ENCODE peak calls at places on chromosomes 6 and 20, in six cellular contexts. C, V, M, R, N and O are unnamed samples.
A peak's percentile ranks its signal among the peaks of the same experiment; 100 is the strongest.

GRCh38 chr20:62243106-62243505 is 4.8 kb downstream of the OSBPL2 start:
- DNase-seq in C (no peak), V (no peak), M (no peak), R (no peak), N (no peak), O (no peak)

GRCh38 chr20:41185013-41185757 is 47.8 kb downstream of the PLCG1 start:
- DNase-seq in C (no peak), V (no peak), M (peak; percentile 23), R (no peak), N (peak; percentile 40), O (no peak)

GRCh38 chr6:107655245-107655644 is 165.3 kb downstream of the SOBP start:
- DNase-seq in C (no peak), V (peak; percentile 54), M (no peak), R (no peak), N (no peak), O (no peak)

GRCh38 chr20:40654876-40655275 is 34.2 kb downstream of the MAFB start:
- DNase-seq in C (peak; percentile 59), V (no peak), M (no peak), R (peak; percentile 2), N (peak; percentile 66), O (no peak)

GRCh38 chr6:126661646-126662045 is 321.7 kb downstream of the CENPW start:
- DNase-seq in C (peak; percentile 45), V (no peak), M (no peak), R (peak; percentile 88), N (no peak), O (no peak)

GRCh38 chr6:22829070-22829469 is 259.7 kb downstream of the HDGFL1 start:
- DNase-seq in C (no peak), V (no peak), M (no peak), R (no peak), N (no peak), O (no peak)

GRCh38 chr6:168037242-168037641 is 39.8 kb downstream of the KIF25 start:
- DNase-seq in C (no peak), V (no peak), M (no peak), R (no peak), N (no peak), O (no peak)

GRCh38 chr20:137668-138131 is 4.7 kb upstream of the DEFB126 start:
- DNase-seq in C (no peak), V (peak; percentile 23), M (no peak), R (no peak), N (no peak), O (no peak)

GRCh38 chr6:93035756-93036155 is 383.6 kb downstream of the EPHA7 start:
- DNase-seq in C (no peak), V (no peak), M (no peak), R (no peak), N (no peak), O (no peak)

GRCh38 chr20:45253260-45253659 is 1.1 kb downstream of the SLPI start:
- DNase-seq in C (no peak), V (no peak), M (peak; percentile 34), R (no peak), N (no peak), O (no peak)

GRCh38 chr6:39791850-39792500 is at the start of gene DAAM2:
- DNase-seq in C (peak; percentile 42), V (peak; percentile 56), M (peak; percentile 64), R (peak; percentile 19), N (no peak), O (no peak)

GRCh38 chr6:137641474-137642077 is 147.4 kb upstream of the OLIG3 start:
- DNase-seq in C (peak; percentile 80), V (peak; percentile 60), M (peak; percentile 77), R (peak; percentile 89), N (peak; percentile 75), O (peak; percentile 55)

DNA sequence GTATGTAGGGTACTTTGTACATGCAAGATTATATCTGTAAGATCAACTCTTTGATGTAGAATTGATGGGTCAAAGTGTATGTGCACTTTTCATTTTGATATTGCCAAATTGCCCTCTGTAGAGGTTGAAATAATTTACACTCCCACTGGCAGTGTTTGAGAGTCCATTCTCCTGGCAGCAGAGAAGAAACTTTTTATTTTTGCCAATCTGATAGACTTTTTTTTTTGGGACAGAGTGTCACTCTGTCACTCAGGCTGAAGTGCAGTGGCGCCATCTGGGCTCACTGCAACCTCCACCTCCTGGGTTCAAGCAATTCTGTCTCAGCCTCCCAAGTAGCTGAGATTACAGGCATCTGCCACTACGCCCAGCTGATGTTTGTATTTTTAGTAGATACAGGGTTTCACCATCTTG is 199.2 kb downstream of the ZFAND3 start:
- DNase-seq in C (no peak), V (no peak), M (no peak), R (no peak), N (no peak), O (no peak)
- TF ChIP-seq CTCF in C (no peak), V (no peak), M (no peak), R (no peak), N (no peak), O (no peak)

GRCh38 chr20:10094566-10095173 is 59.9 kb downstream of the ANKEF1 start:
- DNase-seq in C (peak; percentile 29), V (no peak), M (no peak), R (no peak), N (no peak), O (no peak)
- TF ChIP-seq CTCF in C (peak; percentile 31), V (no peak), M (no peak), R (no peak), N (no peak), O (no peak)

DNA sequence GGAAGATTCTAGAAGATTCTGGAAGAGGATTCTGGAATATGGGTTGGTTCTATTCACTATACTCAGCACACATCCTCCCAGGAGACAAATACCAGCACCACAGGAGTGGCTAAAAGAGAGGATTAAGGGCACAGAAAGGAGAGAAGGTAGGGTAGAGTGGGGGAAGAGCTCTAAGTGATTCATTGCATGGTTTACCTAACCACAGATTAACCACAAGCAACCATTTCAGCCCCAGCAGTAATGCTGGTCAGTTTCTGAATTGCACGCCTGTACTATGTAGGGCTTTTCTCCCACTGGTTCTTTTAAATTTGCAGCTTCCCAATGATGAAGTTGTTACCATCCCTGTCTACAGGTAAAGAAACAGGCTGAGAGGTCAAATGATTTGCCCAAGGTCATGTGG is 192.7 kb upstream of the PMEPA1 start:
- DNase-seq in C (peak; percentile 79), V (no peak), M (no peak), R (no peak), N (no peak), O (no peak)
- TF ChIP-seq CTCF in C (peak; percentile 26), V (no peak), M (no peak), R (no peak), N (no peak), O (no peak)

GRCh38 chr6:34547921-34548644 is 8.0 kb downstream of the SPDEF start:
- DNase-seq in C (no peak), V (no peak), M (peak; percentile 55), R (no peak), N (no peak), O (no peak)

GRCh38 chr6:34544776-34545471 is 11.2 kb downstream of the SPDEF start:
- DNase-seq in C (no peak), V (no peak), M (no peak), R (no peak), N (no peak), O (no peak)

GRCh38 chr6:34544052-34544604 is 12.0 kb downstream of the SPDEF start:
- DNase-seq in C (no peak), V (no peak), M (no peak), R (no peak), N (no peak), O (no peak)

GRCh38 chr6:34549056-34549803 is 6.9 kb downstream of the SPDEF start:
- DNase-seq in C (no peak), V (no peak), M (no peak), R (no peak), N (no peak), O (no peak)

GRCh38 chr6:34546551-34547321 is 9.4 kb downstream of the SPDEF start:
- DNase-seq in C (no peak), V (no peak), M (peak; percentile 82), R (peak; percentile 23), N (peak; percentile 63), O (no peak)
- TF ChIP-seq CTCF in C (no peak), V (no peak), M (no peak), R (no peak), N (peak; percentile 27), O (no peak)

DNA sequence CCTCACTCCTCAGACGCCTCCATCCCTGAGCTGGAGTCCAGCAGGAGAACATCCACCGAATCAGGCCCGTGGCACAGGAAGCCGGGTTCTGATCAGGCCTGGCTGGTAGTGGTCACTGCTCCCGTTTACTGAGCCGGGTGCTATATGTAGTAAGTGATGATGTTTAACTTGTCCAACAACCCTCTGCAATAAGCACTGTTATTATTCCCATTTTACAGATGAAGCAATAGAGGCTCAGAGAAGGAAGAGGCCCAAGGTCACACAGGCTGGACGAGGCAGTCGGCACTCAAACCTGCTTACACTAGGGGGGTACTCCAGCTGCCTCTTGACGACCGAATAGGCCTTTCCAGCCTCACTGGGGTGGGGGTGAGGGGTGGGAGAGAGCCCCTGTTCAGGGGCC is 14.3 kb upstream of the VSTM2L start:
- DNase-seq in C (no peak), V (no peak), M (no peak), R (no peak), N (no peak), O (no peak)
- TF ChIP-seq CTCF in C (no peak), V (no peak), M (no peak), R (no peak), N (no peak), O (no peak)

GRCh38 chr6:6492675-6493074 is 95.8 kb upstream of the LY86 start:
- DNase-seq in C (no peak), V (no peak), M (no peak), R (no peak), N (no peak), O (no peak)

GRCh38 chr6:6491761-6492160 is 96.8 kb upstream of the LY86 start:
- DNase-seq in C (no peak), V (no peak), M (no peak), R (no peak), N (no peak), O (no peak)

GRCh38 chr6:6495851-6496250 is 92.7 kb upstream of the LY86 start:
- DNase-seq in C (no peak), V (no peak), M (no peak), R (no peak), N (no peak), O (no peak)

GRCh38 chr6:6497541-6497940 is 91.0 kb upstream of the LY86 start:
- DNase-seq in C (no peak), V (no peak), M (no peak), R (no peak), N (no peak), O (no peak)

DNA sequence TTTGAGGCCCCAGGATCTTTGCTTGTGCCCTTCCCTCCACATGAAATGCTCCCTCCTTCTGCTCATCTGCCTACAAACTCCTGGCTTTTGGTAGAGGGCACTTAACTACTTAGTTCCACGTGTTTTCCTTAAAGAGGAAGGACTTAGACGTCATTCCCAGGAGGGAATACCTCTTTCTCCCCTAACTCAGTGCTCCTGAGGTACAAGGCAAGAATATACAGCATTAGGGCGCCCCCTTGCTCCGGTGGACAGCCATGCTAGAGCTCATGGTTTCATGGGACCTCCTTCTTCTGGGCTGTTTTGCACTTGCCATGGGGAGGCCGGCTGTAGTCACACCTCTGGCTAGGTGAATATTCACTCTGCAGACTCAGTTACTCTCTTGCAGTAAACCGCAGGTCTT is 93.8 kb upstream of the LY86 start:
- DNase-seq in C (no peak), V (peak; percentile 85), M (peak; percentile 35), R (no peak), N (no peak), O (peak; percentile 71)
- TF ChIP-seq CTCF in C (no peak), V (peak; percentile 65), M (no peak), R (no peak), N (peak; percentile 67), O (peak; percentile 69)